ENCODE peak calls at places on chromosomes 13 and 19, in four cellular contexts. Z is stomach; P is stimulated activated CD8-positive, alpha-beta memory T cell treated with anti-CD3 and anti-CD28 coated beads, Interleukin-15, amount 100 ng/mL, for 24 hours; C is fibroblast of pulmonary artery. R is an unnamed sample.

GRCh38 chr19:56211718-56212117 is 9.6 kb downstream of the ZSCAN5C start:
- DNase-seq in Z (no peak), P (no peak), C (no peak), R (no peak)

GRCh38 chr13:81017525-81018152 is 676.7 kb upstream of the SPRY2 start:
- DNase-seq in Z (no peak), P (no peak), C (peak), R (no peak)

GRCh38 chr13:93004919-93005318 is 221.7 kb upstream of the GPC6 start:
- DNase-seq in Z (no peak), P (no peak), C (peak), R (no peak)

GRCh38 chr19:12833418-12833746 is 997 bp downstream of the RTBDN start:
- DNase-seq in Z (no peak), P (no peak), C (no peak), R (peak)

GRCh38 chr13:91133941-91134772 is 213.3 kb upstream of the MIR17HG start:
- DNase-seq in Z (peak), P (no peak), C (peak), R (no peak)

GRCh38 chr13:37621811-37622361 is 23.3 kb upstream of the POSTN start:
- DNase-seq in Z (no peak), P (no peak), C (peak), R (no peak)

GRCh38 chr19:54312436-54313362 is at the start of gene LILRA5:
- DNase-seq in Z (no peak), P (no peak), C (no peak), R (no peak)

GRCh38 chr19:35262101-35262761 is 6.5 kb upstream of the USF2 start:
- DNase-seq in Z (peak), P (no peak), C (no peak), R (no peak)

GRCh38 chr13:48000559-48001126 is 430 bp downstream of the SUCLA2 start:
- DNase-seq in Z (peak), P (no peak), C (no peak), R (no peak)

GRCh38 chr13:46552302-46552680 is 679 bp upstream of the LRCH1 start:
- DNase-seq in Z (peak), P (no peak), C (no peak), R (no peak)

GRCh38 chr13:38417727-38418126 is 68.1 kb downstream of the UFM1 start:
- DNase-seq in Z (no peak), P (no peak), C (peak), R (no peak)

GRCh38 chr13:49395416-49396277 is 48.2 kb downstream of the CAB39L start:
- DNase-seq in Z (no peak), P (no peak), C (no peak), R (no peak)

GRCh38 chr19:10854350-10855089 is 6.3 kb downstream of the C19orf38 start:
- DNase-seq in Z (no peak), P (no peak), C (no peak), R (no peak)

GRCh38 chr13:21823416-21823815 is 152.5 kb downstream of the FGF9 start:
- DNase-seq in Z (no peak), P (no peak), C (no peak), R (no peak)

GRCh38 chr13:48902421-48902820 is 73.3 kb upstream of the FNDC3A start:
- DNase-seq in Z (no peak), P (no peak), C (peak), R (no peak)

GRCh38 chr13:48214519-48215121 is 18.4 kb upstream of the ITM2B start:
- DNase-seq in Z (no peak), P (no peak), C (no peak), R (no peak)

GRCh38 chr19:50402544-50403301 is 16.0 kb upstream of the SPIB start:
- DNase-seq in Z (no peak), P (no peak), C (no peak), R (no peak)

GRCh38 chr19:18831524-18832330 is at the start of gene UPF1:
- DNase-seq in Z (peak), P (peak), C (peak), R (peak)

GRCh38 chr19:55526216-55527196 is 10.4 kb downstream of the SBK2 start:
- DNase-seq in Z (peak), P (no peak), C (peak), R (no peak)

GRCh38 chr13:44759222-44759721 is 183.1 kb upstream of the TSC22D1 start:
- DNase-seq in Z (peak), P (no peak), C (no peak), R (no peak)

GRCh38 chr13:48492123-48493075 is 40.5 kb downstream of the RCBTB2 start:
- DNase-seq in Z (peak), P (no peak), C (peak), R (no peak)

GRCh38 chr13:44894001-44894770 is 95.1 kb downstream of the NUFIP1 start:
- DNase-seq in Z (peak), P (no peak), C (no peak), R (no peak)

GRCh38 chr19:39133431-39134270 is 8.1 kb downstream of the PAK4 start:
- DNase-seq in Z (peak), P (no peak), C (no peak), R (no peak)

GRCh38 chr19:55590621-55591020 is 8.7 kb downstream of the FIZ1 start:
- DNase-seq in Z (no peak), P (no peak), C (no peak), R (peak)

GRCh38 chr19:46351241-46352041 is 4.6 kb downstream of the PPP5C start:
- DNase-seq in Z (peak), P (no peak), C (peak), R (no peak)

GRCh38 chr13:93173656-93174055 is 53.0 kb upstream of the GPC6 start:
- DNase-seq in Z (no peak), P (no peak), C (peak), R (no peak)

GRCh38 chr19:55676384-55676783 is 1.4 kb downstream of the EPN1 start:
- DNase-seq in Z (peak), P (no peak), C (peak), R (no peak)

GRCh38 chr13:101465877-101466276 is 13.4 kb downstream of the ITGBL1 start:
- DNase-seq in Z (no peak), P (no peak), C (no peak), R (no peak)

GRCh38 chr19:41447732-41448332 is 4.9 kb downstream of the ERICH4 start:
- DNase-seq in Z (no peak), P (no peak), C (no peak), R (no peak)

GRCh38 chr19:4694211-4694987 is 24.3 kb upstream of the MYDGF start:
- DNase-seq in Z (peak), P (no peak), C (peak), R (no peak)